ENCODE peak calls at places on chromosomes 3 and 15, in seven cellular contexts. Z, E, T, G, I, A and M are unnamed samples.

GRCh38 chr3:60708191-60708975 is 542.9 kb downstream of the FHIT start:
- DNase-seq in Z (no peak), E (no peak), T (peak), G (no peak), I (peak), A (no peak), M (no peak)

GRCh38 chr3:113247664-113248458 is 36.5 kb downstream of the BOC start:
- DNase-seq in Z (no peak), E (no peak), T (no peak), G (no peak), I (no peak), A (no peak), M (no peak)

GRCh38 chr3:58559586-58559985 is 17.6 kb downstream of the FAM107A start:
- DNase-seq in Z (no peak), E (no peak), T (no peak), G (no peak), I (no peak), A (no peak), M (no peak)

GRCh38 chr3:183244981-183245476 is 8.0 kb upstream of the B3GNT5 start:
- DNase-seq in Z (no peak), E (no peak), T (no peak), G (no peak), I (no peak), A (no peak), M (no peak)

GRCh38 chr3:128488636-128488994 is 4.4 kb downstream of the GATA2 start:
- DNase-seq in Z (no peak), E (no peak), T (no peak), G (no peak), I (no peak), A (no peak), M (no peak)

GRCh38 chr3:61665121-61665520 is 103.8 kb downstream of the PTPRG start:
- DNase-seq in Z (no peak), E (no peak), T (no peak), G (no peak), I (no peak), A (no peak), M (no peak)

GRCh38 chr3:157127831-157128767 is 31.8 kb downstream of the CCNL1 start:
- DNase-seq in Z (no peak), E (peak), T (no peak), G (no peak), I (peak), A (no peak), M (no peak)

GRCh38 chr3:59709702-59710555 is 660.1 kb upstream of the CFAP20DC start:
- DNase-seq in Z (peak), E (no peak), T (no peak), G (peak), I (no peak), A (peak), M (peak)

GRCh38 chr15:78880242-78880533 is 7.5 kb downstream of the MORF4L1 start:
- DNase-seq in Z (no peak), E (no peak), T (no peak), G (no peak), I (peak), A (no peak), M (no peak)

GRCh38 chr3:41975421-41976103 is 13.7 kb upstream of the ULK4 start:
- DNase-seq in Z (no peak), E (no peak), T (no peak), G (no peak), I (no peak), A (no peak), M (no peak)

GRCh38 chr3:115019900-115020299 is 127.2 kb downstream of the ZBTB20 start:
- DNase-seq in Z (no peak), E (no peak), T (no peak), G (no peak), I (no peak), A (no peak), M (no peak)

GRCh38 chr3:170869645-170870593 is at the start of gene RPL22L1:
- DNase-seq in Z (peak), E (peak), T (peak), G (peak), I (peak), A (peak), M (peak)

GRCh38 chr15:70339551-70340517 is 242.1 kb upstream of the TLE3 start:
- DNase-seq in Z (no peak), E (no peak), T (no peak), G (no peak), I (peak), A (no peak), M (no peak)

GRCh38 chr3:64445318-64446300 is 220.3 kb upstream of the PRICKLE2 start:
- DNase-seq in Z (no peak), E (no peak), T (peak), G (peak), I (peak), A (peak), M (no peak)

GRCh38 chr3:10625307-10625706 is 119.9 kb upstream of the ATP2B2 start:
- DNase-seq in Z (no peak), E (no peak), T (no peak), G (no peak), I (no peak), A (no peak), M (no peak)